ENCODE peak calls at places on chromosomes 2 and 18, in five cellular contexts. One of them, this sample, is unnamed.

GRCh38 chr18:63476666-63477065 is at the start of gene SERPINB5:
- DNase-seq in brain microvascular endothelial cell: no peak
- DNase-seq in HFFc6: no peak
- DNase-seq in bronchial epithelial cell: peak; percentile 100
- DNase-seq in GM12865: no peak
- DNase-seq in this sample: no peak

GRCh38 chr2:9287400-9288059 is 80.9 kb downstream of the ASAP2 start:
- DNase-seq in brain microvascular endothelial cell: peak; percentile 98
- DNase-seq in HFFc6: peak; percentile 99
- DNase-seq in bronchial epithelial cell: peak; percentile 100
- DNase-seq in GM12865: no peak
- DNase-seq in this sample: peak; percentile 96

GRCh38 chr2:238565031-238565430 is 138.3 kb downstream of the ASB1 start:
- DNase-seq in brain microvascular endothelial cell: no peak
- DNase-seq in HFFc6: no peak
- DNase-seq in bronchial epithelial cell: no peak
- DNase-seq in GM12865: no peak
- DNase-seq in this sample: no peak

GRCh38 chr2:16939771-16940170 is 274.1 kb upstream of the CYRIA start:
- DNase-seq in brain microvascular endothelial cell: no peak
- DNase-seq in HFFc6: no peak
- DNase-seq in bronchial epithelial cell: no peak
- DNase-seq in GM12865: no peak
- DNase-seq in this sample: no peak

GRCh38 chr18:52607985-52608384 is 268.0 kb downstream of the DCC start:
- DNase-seq in brain microvascular endothelial cell: no peak
- DNase-seq in HFFc6: no peak
- DNase-seq in bronchial epithelial cell: no peak
- DNase-seq in GM12865: no peak
- DNase-seq in this sample: no peak

GRCh38 chr2:143087033-143087432 is 42.2 kb upstream of the ARHGAP15 start:
- DNase-seq in brain microvascular endothelial cell: peak; percentile 10
- DNase-seq in HFFc6: no peak
- DNase-seq in bronchial epithelial cell: no peak
- DNase-seq in GM12865: no peak
- DNase-seq in this sample: no peak

GRCh38 chr2:94871226-94872087 is at the start of gene TEKT4:
- DNase-seq in brain microvascular endothelial cell: no peak
- DNase-seq in HFFc6: no peak
- DNase-seq in bronchial epithelial cell: no peak
- DNase-seq in GM12865: no peak
- DNase-seq in this sample: no peak

GRCh38 chr2:232384466-232384865 is 5.9 kb downstream of the ALPP start:
- DNase-seq in brain microvascular endothelial cell: no peak
- DNase-seq in HFFc6: no peak
- DNase-seq in bronchial epithelial cell: no peak
- DNase-seq in GM12865: no peak
- DNase-seq in this sample: no peak

GRCh38 chr18:9108911-9109310 is 6.4 kb downstream of the NDUFV2 start:
- DNase-seq in brain microvascular endothelial cell: no peak
- DNase-seq in HFFc6: no peak
- DNase-seq in bronchial epithelial cell: no peak
- DNase-seq in GM12865: no peak
- DNase-seq in this sample: no peak

GRCh38 chr18:47380153-47380552 is 128.7 kb upstream of the SKOR2 start:
- DNase-seq in brain microvascular endothelial cell: no peak
- DNase-seq in HFFc6: no peak
- DNase-seq in bronchial epithelial cell: no peak
- DNase-seq in GM12865: no peak
- DNase-seq in this sample: no peak

GRCh38 chr2:63048367-63049171 is 2.1 kb upstream of the OTX1 start:
- DNase-seq in brain microvascular endothelial cell: no peak
- DNase-seq in HFFc6: no peak
- DNase-seq in bronchial epithelial cell: peak; percentile 11
- DNase-seq in GM12865: no peak
- DNase-seq in this sample: no peak